ENCODE peak calls at places on chromosome 18, in eight cellular contexts. T is fibroblast of lung, V is cardiac muscle cell, F is transverse colon, G is A549, Q is dorsolateral prefrontal cortex, N is SK-N-SH, S is fibroblast of pulmonary artery. W is an unnamed sample.

GRCh38 chr18:75070625-75071483 is 138.1 kb downstream of the PTGR3 start:
- DNase-seq in T (peak), V (peak), F (peak), G (peak), Q (no peak), N (no peak), S (peak), W (peak)

GRCh38 chr18:63421514-63421913 is 762 bp downstream of the VPS4B start:
- DNase-seq in T (no peak), V (no peak), F (no peak), G (no peak), Q (no peak), N (no peak), S (peak), W (no peak)

GRCh38 chr18:38174594-38174993 is 609.0 kb upstream of the CELF4 start:
- DNase-seq in T (no peak), V (no peak), F (no peak), G (no peak), Q (no peak), N (no peak), S (no peak), W (no peak)

GRCh38 chr18:55031576-55031975 is 72.3 kb upstream of the CCDC68 start:
- DNase-seq in T (no peak), V (no peak), F (no peak), G (no peak), Q (no peak), N (no peak), S (no peak), W (no peak)

GRCh38 chr18:35267809-35268208 is 22.2 kb downstream of the ZSCAN30 start:
- DNase-seq in T (no peak), V (no peak), F (peak), G (no peak), Q (no peak), N (peak), S (no peak), W (no peak)

GRCh38 chr18:62399306-62399705 is 74.2 kb downstream of the TNFRSF11A start:
- DNase-seq in T (no peak), V (no peak), F (no peak), G (no peak), Q (no peak), N (no peak), S (no peak), W (no peak)

GRCh38 chr18:58541137-58541788 is 87.6 kb downstream of the ALPK2 start:
- DNase-seq in T (peak), V (peak), F (no peak), G (peak), Q (no peak), N (no peak), S (peak), W (peak)

GRCh38 chr18:44107187-44107586 is 573.5 kb upstream of the SETBP1 start:
- DNase-seq in T (no peak), V (peak), F (no peak), G (no peak), Q (no peak), N (no peak), S (peak), W (peak)

GRCh38 chr18:55927831-55928230 is 339.8 kb upstream of the TCF4 start:
- DNase-seq in T (peak), V (peak), F (no peak), G (no peak), Q (no peak), N (no peak), S (peak), W (no peak)

GRCh38 chr18:62877448-62878221 is 162.3 kb downstream of the PHLPP1 start:
- DNase-seq in T (peak), V (peak), F (no peak), G (peak), Q (no peak), N (no peak), S (peak), W (no peak)

GRCh38 chr18:37270046-37270665 is 295.4 kb downstream of the CELF4 start:
- DNase-seq in T (peak), V (peak), F (no peak), G (peak), Q (no peak), N (no peak), S (peak), W (peak)

GRCh38 chr18:28594034-28594433 is 417.1 kb upstream of the CDH2 start:
- DNase-seq in T (no peak), V (no peak), F (no peak), G (no peak), Q (no peak), N (no peak), S (peak), W (peak)

GRCh38 chr18:56869189-56869777 is 218.1 kb downstream of the WDR7 start:
- DNase-seq in T (peak), V (peak), F (no peak), G (peak), Q (peak), N (peak), S (peak), W (peak)

GRCh38 chr18:78208052-78208451 is 771.6 kb upstream of the SALL3 start:
- DNase-seq in T (no peak), V (no peak), F (no peak), G (no peak), Q (no peak), N (no peak), S (no peak), W (no peak)

GRCh38 chr18:22827741-22828140 is 105.4 kb upstream of the RBBP8 start:
- DNase-seq in T (no peak), V (no peak), F (no peak), G (no peak), Q (no peak), N (no peak), S (no peak), W (peak)

GRCh38 chr18:44548291-44549221 is 132.1 kb upstream of the SETBP1 start:
- DNase-seq in T (peak), V (peak), F (peak), G (no peak), Q (no peak), N (no peak), S (peak), W (no peak)

GRCh38 chr18:48929951-48930713 is 20.6 kb downstream of the SMAD7 start:
- DNase-seq in T (peak), V (peak), F (peak), G (peak), Q (no peak), N (peak), S (peak), W (no peak)

GRCh38 chr18:40371673-40372072 is 1583.4 kb upstream of the PIK3C3 start:
- DNase-seq in T (peak), V (peak), F (no peak), G (no peak), Q (no peak), N (no peak), S (peak), W (peak)

GRCh38 chr18:32040936-32041335 is 22.3 kb downstream of the RNF125 start:
- DNase-seq in T (no peak), V (no peak), F (peak), G (no peak), Q (no peak), N (no peak), S (no peak), W (no peak)

GRCh38 chr18:58004317-58004716 is 39.7 kb upstream of the NEDD4L start:
- DNase-seq in T (peak), V (peak), F (no peak), G (peak), Q (no peak), N (no peak), S (peak), W (peak)

GRCh38 chr18:79523738-79524180 is 128.0 kb downstream of the NFATC1 start:
- DNase-seq in T (no peak), V (no peak), F (peak), G (no peak), Q (peak), N (no peak), S (no peak), W (no peak)

GRCh38 chr18:22694954-22695353 is 238.2 kb upstream of the RBBP8 start:
- DNase-seq in T (peak), V (peak), F (no peak), G (peak), Q (no peak), N (no peak), S (peak), W (peak)

GRCh38 chr18:11074879-11075278 is 74.5 kb downstream of the PIEZO2 start:
- DNase-seq in T (peak), V (no peak), F (no peak), G (no peak), Q (no peak), N (no peak), S (no peak), W (no peak)

GRCh38 chr18:54873884-54874255 is 45.6 kb downstream of the RAB27B start:
- DNase-seq in T (no peak), V (no peak), F (peak), G (no peak), Q (no peak), N (no peak), S (no peak), W (peak)

GRCh38 chr18:48693625-48694262 is 154.9 kb downstream of the CTIF start:
- DNase-seq in T (peak), V (peak), F (no peak), G (no peak), Q (no peak), N (no peak), S (peak), W (no peak)

GRCh38 chr18:32454667-32455066 is 16.0 kb downstream of the GAREM1 start:
- DNase-seq in T (no peak), V (no peak), F (no peak), G (no peak), Q (no peak), N (no peak), S (no peak), W (peak)

GRCh38 chr18:5630766-5631413 is 87.1 kb upstream of the EPB41L3 start:
- DNase-seq in T (peak), V (no peak), F (no peak), G (no peak), Q (no peak), N (no peak), S (no peak), W (no peak)

GRCh38 chr18:56083097-56083865 is 495.3 kb upstream of the TCF4 start:
- DNase-seq in T (peak), V (peak), F (no peak), G (no peak), Q (no peak), N (peak), S (peak), W (peak)

GRCh38 chr18:79868811-79869541 is 71.2 kb downstream of the KCNG2 start:
- DNase-seq in T (no peak), V (no peak), F (no peak), G (no peak), Q (no peak), N (no peak), S (no peak), W (no peak)

GRCh38 chr18:44725300-44726096 is 44.8 kb downstream of the SETBP1 start:
- DNase-seq in T (peak), V (peak), F (peak), G (no peak), Q (no peak), N (no peak), S (peak), W (peak)

GRCh38 chr18:36420826-36421225 is 123.3 kb downstream of the FHOD3 start:
- DNase-seq in T (no peak), V (no peak), F (no peak), G (no peak), Q (no peak), N (no peak), S (peak), W (no peak)

GRCh38 chr18:44887227-44887631 is 206.5 kb downstream of the SETBP1 start:
- DNase-seq in T (no peak), V (peak), F (peak), G (no peak), Q (no peak), N (no peak), S (peak), W (peak)

GRCh38 chr18:26618130-26618529 is 69.8 kb upstream of the KCTD1 start:
- DNase-seq in T (no peak), V (no peak), F (no peak), G (no peak), Q (no peak), N (no peak), S (no peak), W (no peak)

GRCh38 chr18:32469190-32469611 is 1.5 kb downstream of the GAREM1 start:
- DNase-seq in T (peak), V (peak), F (peak), G (peak), Q (peak), N (peak), S (peak), W (peak)

GRCh38 chr18:49109565-49110251 is 158.9 kb upstream of the SMAD7 start:
- DNase-seq in T (no peak), V (no peak), F (no peak), G (no peak), Q (no peak), N (no peak), S (no peak), W (no peak)

GRCh38 chr18:59929621-59930295 is 30.0 kb downstream of the PMAIP1 start:
- DNase-seq in T (no peak), V (no peak), F (no peak), G (no peak), Q (no peak), N (peak), S (no peak), W (no peak)

GRCh38 chr18:32881009-32881408 is 108.2 kb upstream of the KLHL14 start:
- DNase-seq in T (no peak), V (no peak), F (no peak), G (no peak), Q (no peak), N (no peak), S (no peak), W (no peak)

GRCh38 chr18:50138181-50139064 is 56.5 kb downstream of the MYO5B start:
- DNase-seq in T (no peak), V (peak), F (no peak), G (no peak), Q (no peak), N (no peak), S (no peak), W (no peak)

GRCh38 chr18:52254367-52254766 is 85.6 kb upstream of the DCC start:
- DNase-seq in T (no peak), V (peak), F (no peak), G (no peak), Q (no peak), N (no peak), S (peak), W (peak)

GRCh38 chr18:46506974-46507373 is 150.0 kb downstream of the LOXHD1 start:
- DNase-seq in T (no peak), V (no peak), F (no peak), G (no peak), Q (no peak), N (no peak), S (no peak), W (no peak)
- TF ChIP-seq CTCF in T (no peak), V (no peak), F (no peak), G (no peak), Q (no peak), N (no peak), S (no peak), W (no peak)

DNA sequence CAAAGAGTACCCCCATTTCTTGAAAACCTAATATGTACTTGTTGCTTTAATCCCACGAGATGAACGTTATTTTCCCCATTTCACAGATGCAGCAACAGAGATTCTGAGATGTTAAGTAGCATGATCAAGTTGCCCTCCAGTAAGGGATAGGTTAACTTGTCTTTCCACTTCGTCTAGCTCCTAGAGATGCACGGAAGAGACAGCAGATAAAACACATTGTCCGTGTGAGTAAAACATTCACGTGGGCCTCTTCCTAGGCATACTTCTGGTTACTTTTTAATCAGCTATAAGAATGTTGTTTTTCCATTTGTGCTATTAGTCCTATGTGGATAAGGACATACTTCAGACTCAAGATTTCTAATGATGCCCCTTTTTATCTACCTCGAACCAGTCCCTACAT is 1.2 kb upstream of the ARHGAP28 start:
- DNase-seq in T (no peak), V (no peak), F (no peak), G (no peak), Q (no peak), N (no peak), S (no peak), W (no peak)
- H3K4me3 ChIP-seq in T (no peak), V (peak), F (no peak), G (no peak), Q (no peak), N (no peak), S (no peak), W (no peak)

GRCh38 chr18:24446953-24447537 is 13.4 kb upstream of the HRH4 start:
- DNase-seq in T (peak), V (no peak), F (no peak), G (no peak), Q (no peak), N (no peak), S (no peak), W (no peak)
- TF ChIP-seq CTCF in T (peak), V (peak), F (peak), G (peak), Q (no peak), N (peak), S (peak), W (peak)

DNA sequence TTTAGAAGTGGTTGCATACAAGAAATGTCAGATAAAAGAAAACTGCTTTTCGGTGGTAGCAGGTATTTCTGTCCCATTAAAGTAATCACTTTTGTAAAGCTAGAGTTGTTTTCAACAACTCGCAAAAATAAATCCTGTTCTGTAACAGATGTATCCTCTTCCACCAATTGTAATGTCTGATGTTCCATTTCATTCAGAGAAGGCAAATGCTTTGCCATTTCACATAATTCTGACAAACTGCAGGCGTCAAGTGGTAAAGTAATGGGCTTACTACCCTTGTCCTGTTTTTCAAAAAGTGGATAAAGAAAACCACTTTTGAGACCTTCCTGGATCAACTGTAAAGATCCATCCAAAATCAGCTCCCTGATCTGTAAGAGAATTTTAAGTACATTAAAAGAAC is 16.6 kb downstream of the METTL4 start:
- DNase-seq in T (no peak), V (no peak), F (no peak), G (no peak), Q (no peak), N (no peak), S (no peak), W (no peak)
- H3K4me3 ChIP-seq in T (no peak), V (no peak), F (no peak), G (no peak), Q (no peak), N (no peak), S (no peak), W (no peak)